ENCODE peak calls at places on chromosomes 3 and 15, in five cellular contexts. I, H, Q, W and C are unnamed samples. For H3K4me1, the result is how much of the 10 kb centered on the place peaks cover.

GRCh38 chr3:191499307-191500125 is 38.6 kb downstream of the PYDC2 start:
- DNase-seq in W (no peak), I (peak), Q (no peak), H (no peak), C (peak)

GRCh38 chr15:90857337-90857736 is 11.1 kb upstream of the FURIN start:
- DNase-seq in W (no peak), I (no peak), H (no peak), Q (no peak), C (no peak)

GRCh38 chr15:28191832-28192231 is 92.7 kb upstream of the OCA2 start:
- DNase-seq in W (no peak), H (no peak), Q (peak), I (peak), C (no peak)

GRCh38 chr15:90489514-90489913 is 40.2 kb upstream of the CRTC3 start:
- DNase-seq in W (no peak), I (no peak), Q (no peak), H (peak), C (peak)

GRCh38 chr3:141082064-141082463 is 30.9 kb downstream of the SPSB4 start:
- DNase-seq in I (no peak), W (no peak), H (no peak), Q (no peak), C (no peak)

GRCh38 chr15:85276921-85277320 is 103.5 kb upstream of the AKAP13 start:
- DNase-seq in I (no peak), Q (no peak), H (no peak), W (no peak), C (peak)

GRCh38 chr15:60973637-60974415 is 255.3 kb downstream of the RORA start:
- DNase-seq in I (peak), H (no peak), Q (no peak), W (no peak), C (peak)

GRCh38 chr15:84734794-84735479 is 13.5 kb upstream of the ZNF592 start:
- DNase-seq in W (no peak), I (peak), Q (peak), H (peak), C (peak)

GRCh38 chr15:56741541-56741940 is 8.2 kb upstream of the ZNF280D start:
- DNase-seq in W (no peak), I (no peak), Q (no peak), H (no peak), C (no peak)

GRCh38 chr3:194166682-194167479 is 30.9 kb downstream of the HES1 start:
- DNase-seq in H (no peak), I (peak), Q (peak), W (no peak), C (no peak)

GRCh38 chr3:113594066-113594465 is 61.7 kb downstream of the SIDT1 start:
- DNase-seq in I (no peak), W (no peak), Q (no peak), H (no peak), C (no peak)

GRCh38 chr15:62920569-62921502 is 121.7 kb upstream of the TPM1 start:
- DNase-seq in W (no peak), H (no peak), I (peak), Q (no peak), C (peak)

GRCh38 chr15:37995461-37996347 is 61.3 kb downstream of the TMCO5A start:
- DNase-seq in W (no peak), Q (peak), H (peak), I (peak), C (peak)

GRCh38 chr3:77204788-77205187 is 164.9 kb downstream of the ROBO2 start:
- DNase-seq in Q (no peak), H (no peak), W (no peak), I (no peak), C (no peak)

GRCh38 chr15:57684491-57685184 is 21.9 kb upstream of the POLR2M start:
- DNase-seq in I (no peak), Q (no peak), H (no peak), W (no peak), C (no peak)

GRCh38 chr3:141243295-141243707 is 11.7 kb downstream of the PXYLP1 start:
- DNase-seq in W (no peak), H (no peak), I (peak), Q (peak), C (no peak)

GRCh38 chr3:147394168-147394941 is 12.0 kb downstream of the ZIC4 start:
- DNase-seq in H (no peak), Q (peak), W (no peak), I (no peak), C (no peak)

GRCh38 chr3:56874269-56874668 is 72.5 kb upstream of the ARHGEF3 start:
- DNase-seq in I (peak), Q (peak), W (no peak), H (no peak), C (no peak)

GRCh38 chr15:63953524-63953923 is 92.8 kb downstream of the DAPK2 start:
- DNase-seq in Q (no peak), H (no peak), I (no peak), W (no peak), C (no peak)

GRCh38 chr15:90004671-90005070 is 3.5 kb downstream of the ZNF710 start:
- DNase-seq in I (peak), Q (no peak), W (peak), H (peak), C (peak)

GRCh38 chr15:81909229-81910087 is 136.4 kb downstream of the MEX3B start:
- DNase-seq in W (no peak), H (no peak), I (no peak), Q (peak), C (no peak)

GRCh38 chr15:56322444-56322843 is 42.8 kb upstream of the TEX9 start:
- DNase-seq in Q (no peak), H (no peak), W (no peak), I (no peak), C (no peak)

GRCh38 chr3:33645060-33645841 is 72.8 kb downstream of the CLASP2 start:
- DNase-seq in I (peak), W (no peak), H (no peak), Q (peak), C (peak)

GRCh38 chr3:175716451-175716850 is 857.3 kb downstream of the NAALADL2 start:
- DNase-seq in I (peak), W (no peak), H (no peak), Q (no peak), C (no peak)

GRCh38 chr3:186109897-186110803 is 1.3 kb upstream of the ETV5 start:
- DNase-seq in H (no peak), Q (peak), I (peak), W (no peak), C (no peak)

GRCh38 chr15:56978898-56979662 is 60.6 kb downstream of the TCF12 start:
- DNase-seq in H (no peak), I (peak), Q (no peak), W (peak), C (peak)

GRCh38 chr3:133464573-133464972 is 64.7 kb downstream of the BFSP2 start:
- DNase-seq in W (no peak), H (no peak), I (peak), Q (no peak), C (no peak)

GRCh38 chr15:55224892-55225291 is 28.2 kb upstream of the RSL24D1 start:
- DNase-seq in Q (peak), W (no peak), I (no peak), H (no peak), C (no peak)

GRCh38 chr3:29183346-29184087 is 97.4 kb upstream of the RBMS3 start:
- DNase-seq in H (no peak), Q (no peak), W (no peak), I (peak), C (peak)

GRCh38 chr15:84731774-84732173 is 15.8 kb upstream of the SEC11A start:
- DNase-seq in I (peak), Q (no peak), W (no peak), H (no peak), C (no peak)

GRCh38 chr15:79970921-79971434 is at the start of gene BCL2A1:
- DNase-seq in W (peak), H (no peak), I (peak), Q (no peak), C (peak)

GRCh38 chr15:33043636-33044035 is 150.9 kb downstream of the FMN1 start:
- DNase-seq in Q (no peak), W (no peak), H (no peak), I (no peak), C (no peak)

GRCh38 chr3:33438284-33438668 is 1.9 kb downstream of the UBP1 start:
- DNase-seq in H (peak), Q (peak), W (no peak), I (peak), C (peak)

DNA sequence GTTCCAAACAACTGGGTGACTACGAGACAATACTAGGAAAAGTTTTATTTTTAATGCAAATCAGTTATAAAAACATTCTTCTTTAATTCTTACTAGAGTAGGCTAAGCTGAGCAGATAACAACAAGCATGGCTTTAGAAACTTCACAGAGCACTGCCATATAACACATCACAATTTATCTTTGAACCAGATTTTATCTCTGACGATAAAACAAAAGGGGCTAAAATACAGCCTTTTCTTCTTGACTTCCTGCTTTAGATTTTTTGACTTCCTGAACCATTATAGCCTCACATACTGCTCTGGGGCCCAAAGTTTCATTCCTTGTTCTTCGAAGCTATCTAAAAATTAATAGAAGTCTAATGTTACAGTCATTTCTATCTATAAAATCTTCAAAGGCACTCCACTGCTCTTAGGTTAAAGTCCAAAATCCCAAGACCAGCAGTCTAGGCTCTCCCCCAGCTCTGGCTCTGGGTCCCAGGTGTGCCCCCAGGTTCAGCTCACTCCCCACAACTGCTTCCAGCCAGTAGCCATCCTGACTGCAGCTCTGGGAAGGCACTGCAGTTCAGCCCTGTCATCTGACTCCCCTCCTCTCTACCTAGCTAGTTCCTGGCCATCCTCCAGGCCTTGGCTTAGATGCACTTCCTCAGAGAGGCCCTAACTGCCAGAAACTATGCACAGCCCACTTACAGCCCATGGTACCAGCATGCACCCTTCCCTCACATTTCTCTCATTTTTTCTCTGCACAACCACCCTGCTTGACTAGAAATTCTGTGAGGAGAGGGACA is 25.7 kb downstream of the TBC1D2B start:
- DNase-seq in H (no peak), Q (peak), W (no peak), I (peak), C (no peak)
- H3K27ac ChIP-seq in H (no peak), Q (no peak), W (peak), I (no peak), C (no peak)

GRCh38 chr3:40855871-40856270 is 331.1 kb downstream of the ZNF621 start:
- DNase-seq in W (no peak), I (no peak), Q (no peak), H (no peak), C (no peak)
- H3K4me1 ChIP-seq in W (under half), I (under half), Q (under half), H (under half), C (under half)

GRCh38 chr3:83655083-83655482 is 1303.7 kb upstream of the CADM2 start:
- DNase-seq in Q (no peak), W (no peak), H (no peak), I (no peak), C (no peak)
- H3K27ac ChIP-seq in Q (no peak), W (no peak), H (no peak), I (no peak), C (no peak)

GRCh38 chr3:152281032-152281713 is 12.4 kb downstream of the MBNL1 start:
- DNase-seq in H (peak), Q (peak), W (no peak), I (peak), C (no peak)
- H3K4me1 ChIP-seq in H (half or more), Q (under half), W (under half), I (under half), C (under half)

GRCh38 chr3:45060165-45060897 is 34.2 kb downstream of the CLEC3B start:
- DNase-seq in Q (no peak), H (no peak), I (no peak), W (no peak), C (no peak)

GRCh38 chr3:45057557-45057956 is 31.5 kb downstream of the CLEC3B start:
- DNase-seq in I (no peak), H (no peak), W (no peak), Q (peak), C (no peak)

GRCh38 chr3:45062697-45063070 is 36.6 kb downstream of the CLEC3B start:
- DNase-seq in I (no peak), H (no peak), Q (no peak), W (no peak), C (no peak)

GRCh38 chr3:45056608-45057301 is 30.7 kb downstream of the CLEC3B start:
- DNase-seq in Q (peak), H (no peak), W (no peak), I (peak), C (no peak)

GRCh38 chr3:45059132-45059531 is 33.0 kb downstream of the CLEC3B start:
- DNase-seq in H (no peak), I (peak), Q (no peak), W (no peak), C (no peak)
- H3K27ac ChIP-seq in H (no peak), I (no peak), Q (no peak), W (no peak), C (no peak)

GRCh38 chr3:124928333-124929202 is 6.0 kb downstream of the MUC13 start:
- DNase-seq in I (peak), H (peak), Q (peak), W (peak), C (no peak)
- H3K4me1 ChIP-seq in I (under half), H (under half), Q (under half), W (under half), C (under half)

GRCh38 chr3:184786271-184787010 is 25.5 kb upstream of the VPS8 start:
- DNase-seq in H (no peak), Q (no peak), I (peak), W (no peak), C (no peak)
- H3K27ac ChIP-seq in H (no peak), Q (no peak), I (peak), W (no peak), C (no peak)

GRCh38 chr3:42702982-42703694 is 540 bp upstream of the HHATL start:
- DNase-seq in W (no peak), I (no peak), H (no peak), Q (no peak), C (no peak)

GRCh38 chr3:42704136-42704841 is 1.7 kb upstream of the HHATL start:
- DNase-seq in I (no peak), H (no peak), Q (no peak), W (no peak), C (no peak)

GRCh38 chr3:42705039-42705767 is 2.6 kb upstream of the HHATL start:
- DNase-seq in I (no peak), Q (no peak), H (no peak), W (no peak), C (no peak)

GRCh38 chr3:42702066-42702951 is at the start of gene HHATL:
- DNase-seq in I (no peak), W (no peak), Q (no peak), H (no peak), C (no peak)

GRCh38 chr3:42703695-42704025 is 1.1 kb upstream of the HHATL start:
- DNase-seq in W (no peak), H (no peak), Q (no peak), I (no peak), C (no peak)
- H3K4me1 ChIP-seq in W (under half), H (under half), Q (under half), I (under half), C (under half)